ENCODE peak calls at places on chromosomes 3 and 15, in five cellular contexts. One of them, this sample, is unnamed.

GRCh38 chr3:138438896-138439295 is 4.5 kb downstream of the ESYT3 start:
- DNase-seq in kidney epithelial cell: no peak
- DNase-seq in thoracic aorta: no peak
- DNase-seq in cardiac muscle cell: no peak
- DNase-seq in BJ: no peak
- DNase-seq in this sample: no peak

GRCh38 chr3:96865605-96866004 is 51.2 kb downstream of the EPHA6 start:
- DNase-seq in kidney epithelial cell: no peak
- DNase-seq in thoracic aorta: no peak
- DNase-seq in cardiac muscle cell: no peak
- DNase-seq in BJ: no peak
- DNase-seq in this sample: no peak

GRCh38 chr3:161351330-161351729 is 20.0 kb downstream of the SPTSSB start:
- DNase-seq in kidney epithelial cell: no peak
- DNase-seq in thoracic aorta: no peak
- DNase-seq in cardiac muscle cell: no peak
- DNase-seq in BJ: no peak
- DNase-seq in this sample: no peak

GRCh38 chr3:107284570-107284969 is 92.7 kb upstream of the CCDC54 start:
- DNase-seq in kidney epithelial cell: no peak
- DNase-seq in thoracic aorta: no peak
- DNase-seq in cardiac muscle cell: peak
- DNase-seq in BJ: no peak
- DNase-seq in this sample: no peak

GRCh38 chr15:88394553-88395159 is 72.5 kb downstream of the MRPL46 start:
- DNase-seq in kidney epithelial cell: no peak
- DNase-seq in thoracic aorta: no peak
- DNase-seq in cardiac muscle cell: no peak
- DNase-seq in BJ: no peak
- DNase-seq in this sample: no peak

GRCh38 chr3:141442421-141442820 is 44.4 kb upstream of the RASA2 start:
- DNase-seq in kidney epithelial cell: no peak
- DNase-seq in thoracic aorta: no peak
- DNase-seq in cardiac muscle cell: peak
- DNase-seq in BJ: no peak
- DNase-seq in this sample: no peak

GRCh38 chr3:167473863-167474262 is at the start of gene SERPINI2:
- DNase-seq in kidney epithelial cell: no peak
- DNase-seq in thoracic aorta: no peak
- DNase-seq in cardiac muscle cell: no peak
- DNase-seq in BJ: no peak
- DNase-seq in this sample: no peak

GRCh38 chr15:84699538-84700191 is 16.3 kb downstream of the SEC11A start:
- DNase-seq in kidney epithelial cell: no peak
- DNase-seq in thoracic aorta: no peak
- DNase-seq in cardiac muscle cell: no peak
- DNase-seq in BJ: no peak
- DNase-seq in this sample: no peak

GRCh38 chr3:88596451-88596850 is 446.7 kb downstream of the C3orf38 start:
- DNase-seq in kidney epithelial cell: no peak
- DNase-seq in thoracic aorta: no peak
- DNase-seq in cardiac muscle cell: no peak
- DNase-seq in BJ: no peak
- DNase-seq in this sample: no peak

GRCh38 chr3:88167704-88168103 is 17.9 kb downstream of the C3orf38 start:
- DNase-seq in kidney epithelial cell: no peak
- DNase-seq in thoracic aorta: no peak
- DNase-seq in cardiac muscle cell: no peak
- DNase-seq in BJ: no peak
- DNase-seq in this sample: no peak

GRCh38 chr3:46406786-46407611 is at the start of the genes CCR5AS and CCRL2:
- DNase-seq in kidney epithelial cell: no peak
- DNase-seq in thoracic aorta: no peak
- DNase-seq in cardiac muscle cell: no peak
- DNase-seq in BJ: no peak
- DNase-seq in this sample: no peak

DNA sequence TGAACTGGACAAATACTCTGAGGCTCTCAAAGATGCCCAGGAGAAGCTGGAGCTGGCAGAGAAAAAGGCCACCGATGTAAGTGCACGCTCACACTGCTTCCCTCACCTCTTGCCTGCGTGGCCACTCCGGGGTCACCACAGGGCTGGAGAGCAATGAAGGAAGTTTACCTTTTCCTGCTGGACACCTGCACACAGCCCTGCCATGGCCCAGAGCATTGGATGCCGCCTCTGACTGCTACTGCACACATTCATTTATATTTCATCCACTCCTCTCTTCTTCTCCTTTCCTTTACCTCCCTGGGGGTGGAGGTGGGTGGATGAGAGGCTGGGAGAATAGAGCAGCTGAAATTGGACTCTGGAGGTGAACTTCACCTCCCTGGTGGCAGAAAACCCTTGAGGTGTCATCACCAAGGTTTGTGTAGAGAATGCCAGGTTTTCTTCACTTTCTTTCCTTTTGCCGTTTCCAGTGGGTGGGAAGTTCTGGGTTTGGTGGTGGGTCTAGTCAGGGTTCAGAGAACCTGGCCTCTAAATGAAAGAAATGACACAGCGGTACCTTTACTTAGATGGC is 1.6 kb downstream of the TPM1 start:
- DNase-seq in kidney epithelial cell: no peak
- DNase-seq in thoracic aorta: no peak
- DNase-seq in cardiac muscle cell: no peak
- DNase-seq in BJ: no peak
- DNase-seq in this sample: no peak
- H3K4me3 ChIP-seq in kidney epithelial cell: peak
- H3K4me3 ChIP-seq in thoracic aorta: peak
- H3K4me3 ChIP-seq in cardiac muscle cell: peak
- H3K4me3 ChIP-seq in BJ: peak
- H3K4me3 ChIP-seq in this sample: peak

DNA sequence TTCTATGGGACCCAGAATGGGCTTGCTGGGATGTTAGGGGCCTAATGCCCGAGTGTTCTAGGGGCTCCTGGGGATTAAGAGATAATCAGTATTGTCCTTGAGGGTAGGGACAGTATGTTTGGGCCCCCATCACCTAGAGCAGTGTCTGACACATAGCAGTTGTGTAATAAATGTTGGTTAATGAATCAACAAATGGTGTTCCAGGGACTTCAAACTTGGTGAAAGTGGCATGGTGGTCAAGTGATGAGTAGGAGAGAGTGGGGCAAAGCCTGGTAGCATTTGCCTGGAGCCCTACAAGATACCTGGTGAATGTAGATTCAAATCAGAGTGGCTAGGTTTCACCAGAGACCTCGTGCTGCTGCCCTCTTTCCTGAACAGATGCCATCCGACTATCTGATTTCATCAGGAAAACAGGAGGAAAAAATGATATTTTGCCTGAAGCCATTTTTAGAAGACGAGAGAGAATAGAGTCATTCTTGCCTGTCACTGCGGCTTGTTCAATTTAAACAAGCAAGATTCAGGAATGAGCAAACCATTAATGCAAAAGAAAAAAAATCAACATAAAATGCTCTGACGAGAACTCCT is 117.3 kb downstream of the RPL22L1 start:
- DNase-seq in kidney epithelial cell: no peak
- DNase-seq in thoracic aorta: no peak
- DNase-seq in cardiac muscle cell: no peak
- DNase-seq in BJ: no peak
- DNase-seq in this sample: no peak
- TF ChIP-seq CTCF in kidney epithelial cell: no peak
- TF ChIP-seq CTCF in thoracic aorta: no peak
- TF ChIP-seq CTCF in cardiac muscle cell: no peak
- TF ChIP-seq CTCF in BJ: no peak
- TF ChIP-seq CTCF in this sample: no peak

DNA sequence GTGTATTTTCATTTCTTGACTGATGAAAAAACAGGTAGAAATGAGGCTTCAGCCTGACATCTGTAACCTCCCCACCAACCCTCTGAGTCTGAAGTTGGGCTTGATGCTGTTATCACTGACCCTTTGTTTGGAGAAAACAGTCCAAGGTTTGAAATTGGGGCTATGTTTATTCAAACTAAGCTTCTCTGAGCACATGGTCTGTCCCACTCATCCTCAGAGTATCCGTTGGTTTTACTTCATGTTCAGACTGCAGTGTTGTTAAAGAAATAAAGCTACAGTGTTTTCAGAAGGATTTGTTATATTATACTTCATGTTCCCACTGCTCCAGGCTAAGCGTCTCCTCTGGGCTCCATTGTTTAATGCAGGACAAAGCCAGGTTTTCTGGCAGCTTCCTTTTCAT is 6.0 kb downstream of the MAPKBP1 start:
- DNase-seq in kidney epithelial cell: no peak
- DNase-seq in thoracic aorta: no peak
- DNase-seq in cardiac muscle cell: no peak
- DNase-seq in BJ: no peak
- DNase-seq in this sample: no peak
- H3K4me3 ChIP-seq in kidney epithelial cell: no peak
- H3K4me3 ChIP-seq in thoracic aorta: no peak
- H3K4me3 ChIP-seq in cardiac muscle cell: no peak
- H3K4me3 ChIP-seq in BJ: no peak
- H3K4me3 ChIP-seq in this sample: no peak

GRCh38 chr3:116103868-116104530 is 341.3 kb downstream of the LSAMP start:
- DNase-seq in kidney epithelial cell: no peak
- DNase-seq in thoracic aorta: no peak
- DNase-seq in cardiac muscle cell: no peak
- DNase-seq in BJ: no peak
- DNase-seq in this sample: no peak

DNA sequence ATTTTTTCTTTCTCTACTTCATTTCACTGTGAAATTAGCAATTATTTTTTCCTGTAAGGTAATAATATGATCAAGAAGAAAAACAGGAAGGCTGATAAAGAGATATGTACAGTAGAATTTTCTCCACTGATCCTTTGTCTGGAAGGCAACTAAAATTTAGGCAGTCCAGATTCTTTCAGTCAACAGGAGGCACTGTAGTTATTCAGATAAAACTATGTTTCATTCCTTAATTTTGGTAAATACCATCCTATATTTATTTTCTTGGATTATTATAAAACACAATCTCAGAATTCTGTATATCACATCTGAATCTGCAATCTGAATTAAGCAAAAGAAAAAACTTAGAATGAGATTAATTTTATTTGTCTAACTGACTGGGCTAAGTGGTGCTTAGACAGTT is 343.2 kb downstream of the LSAMP start:
- DNase-seq in kidney epithelial cell: no peak
- DNase-seq in thoracic aorta: no peak
- DNase-seq in cardiac muscle cell: peak
- DNase-seq in BJ: no peak
- DNase-seq in this sample: no peak
- TF ChIP-seq CTCF in kidney epithelial cell: no peak
- TF ChIP-seq CTCF in thoracic aorta: no peak
- TF ChIP-seq CTCF in cardiac muscle cell: peak
- TF ChIP-seq CTCF in BJ: no peak
- TF ChIP-seq CTCF in this sample: peak

GRCh38 chr3:114111060-114111790 is 54.7 kb downstream of the QTRT2 start:
- DNase-seq in kidney epithelial cell: no peak
- DNase-seq in thoracic aorta: no peak
- DNase-seq in cardiac muscle cell: no peak
- DNase-seq in BJ: no peak
- DNase-seq in this sample: no peak
- H3K4me3 ChIP-seq in kidney epithelial cell: no peak
- H3K4me3 ChIP-seq in thoracic aorta: no peak
- H3K4me3 ChIP-seq in cardiac muscle cell: no peak
- H3K4me3 ChIP-seq in BJ: no peak
- H3K4me3 ChIP-seq in this sample: no peak